ENCODE peak calls at places on chromosomes 16 and 17, in eight cellular contexts. I is fibroblast of lung; Y is CD8-positive, alpha-beta T cell; P is keratinocyte; J is heart right ventricle; U is HCT116; N is A549; G is heart left ventricle. A is an unnamed sample.

GRCh38 chr16:6428861-6429260 is 903.8 kb upstream of the RBFOX1 start:
- DNase-seq in I (no peak), Y (no peak), P (no peak), J (no peak), U (no peak), N (no peak), G (no peak), A (no peak)

GRCh38 chr17:47959825-47960655 is 2.4 kb upstream of the PRR15L start:
- DNase-seq in I (no peak), Y (no peak), P (no peak), J (no peak), U (no peak), N (no peak), G (no peak), A (no peak)

GRCh38 chr17:49861150-49861884 is 13.4 kb upstream of the TAC4 start:
- DNase-seq in I (peak; percentile 25), Y (peak; percentile 66), P (peak; percentile 23), J (peak; percentile 27), U (no peak), N (peak; percentile 66), G (no peak), A (peak; percentile 72)

GRCh38 chr17:32755045-32755805 is 121.7 kb downstream of the MYO1D start:
- DNase-seq in I (peak; percentile 66), Y (no peak), P (peak; percentile 17), J (no peak), U (peak; percentile 52), N (peak; percentile 78), G (no peak), A (peak; percentile 83)

GRCh38 chr16:77594798-77595625 is 127.3 kb upstream of the NUDT7 start:
- DNase-seq in I (peak; percentile 79), Y (no peak), P (no peak), J (no peak), U (no peak), N (no peak), G (no peak), A (no peak)

GRCh38 chr17:52297230-52298010 is 138.9 kb upstream of the CA10 start:
- DNase-seq in I (no peak), Y (no peak), P (no peak), J (no peak), U (no peak), N (peak; percentile 25), G (no peak), A (no peak)

GRCh38 chr17:68707032-68707431 is 105.9 kb upstream of the FAM20A start:
- DNase-seq in I (peak; percentile 56), Y (no peak), P (no peak), J (no peak), U (no peak), N (no peak), G (no peak), A (peak; percentile 55)

GRCh38 chr17:38558751-38559024 is 47.1 kb downstream of the SRCIN1 start:
- DNase-seq in I (no peak), Y (no peak), P (no peak), J (no peak), U (no peak), N (peak; percentile 54), G (no peak), A (no peak)

GRCh38 chr17:75152971-75153853 is 1.1 kb downstream of the JPT1 start:
- DNase-seq in I (peak; percentile 48), Y (no peak), P (no peak), J (peak; percentile 17), U (no peak), N (peak; percentile 71), G (peak; percentile 30), A (peak; percentile 38)

GRCh38 chr17:37710344-37710886 is 34.4 kb downstream of the HNF1B start:
- DNase-seq in I (peak; percentile 77), Y (no peak), P (no peak), J (no peak), U (peak; percentile 22), N (peak; percentile 87), G (no peak), A (no peak)

GRCh38 chr16:75640598-75640997 is 6.9 kb downstream of the KARS1 start:
- DNase-seq in I (no peak), Y (no peak), P (no peak), J (no peak), U (no peak), N (no peak), G (no peak), A (no peak)

GRCh38 chr17:17993366-17993765 is 20.7 kb downstream of the DRC3 start:
- DNase-seq in I (no peak), Y (no peak), P (no peak), J (no peak), U (no peak), N (no peak), G (no peak), A (no peak)

GRCh38 chr16:66976746-66977145 is 11.6 kb upstream of the CES4A start:
- DNase-seq in I (no peak), Y (no peak), P (no peak), J (no peak), U (no peak), N (no peak), G (no peak), A (no peak)

GRCh38 chr16:61858996-61859395 is 177.2 kb downstream of the CDH8 start:
- DNase-seq in I (peak; percentile 53), Y (no peak), P (no peak), J (no peak), U (no peak), N (peak; percentile 2), G (no peak), A (no peak)

GRCh38 chr16:4859900-4860255 is 12.6 kb downstream of the UBN1 start:
- DNase-seq in I (peak; percentile 64), Y (no peak), P (no peak), J (no peak), U (no peak), N (no peak), G (peak; percentile 40), A (no peak)

GRCh38 chr16:74667215-74667765 is 613 bp upstream of the RFWD3 start:
- DNase-seq in I (peak; percentile 37), Y (peak; percentile 18), P (no peak), J (peak; percentile 13), U (no peak), N (peak; percentile 14), G (peak; percentile 39), A (peak; percentile 71)

GRCh38 chr17:42133461-42134041 is 10.9 kb downstream of the HSPB9 start:
- DNase-seq in I (no peak), Y (peak; percentile 61), P (no peak), J (no peak), U (no peak), N (no peak), G (no peak), A (no peak)

GRCh38 chr17:15957608-15958307 is 12.8 kb downstream of the ADORA2B start:
- DNase-seq in I (no peak), Y (no peak), P (no peak), J (no peak), U (no peak), N (no peak), G (no peak), A (no peak)

GRCh38 chr17:15955793-15956541 is 11.0 kb downstream of the ADORA2B start:
- DNase-seq in I (no peak), Y (no peak), P (no peak), J (no peak), U (no peak), N (no peak), G (no peak), A (no peak)

GRCh38 chr17:15954222-15954621 is 9.3 kb downstream of the ADORA2B start:
- DNase-seq in I (peak; percentile 90), Y (no peak), P (peak; percentile 98), J (no peak), U (peak; percentile 73), N (peak; percentile 45), G (no peak), A (no peak)

GRCh38 chr17:15958484-15958854 is 13.5 kb downstream of the ADORA2B start:
- DNase-seq in I (no peak), Y (no peak), P (no peak), J (no peak), U (no peak), N (no peak), G (no peak), A (no peak)

DNA sequence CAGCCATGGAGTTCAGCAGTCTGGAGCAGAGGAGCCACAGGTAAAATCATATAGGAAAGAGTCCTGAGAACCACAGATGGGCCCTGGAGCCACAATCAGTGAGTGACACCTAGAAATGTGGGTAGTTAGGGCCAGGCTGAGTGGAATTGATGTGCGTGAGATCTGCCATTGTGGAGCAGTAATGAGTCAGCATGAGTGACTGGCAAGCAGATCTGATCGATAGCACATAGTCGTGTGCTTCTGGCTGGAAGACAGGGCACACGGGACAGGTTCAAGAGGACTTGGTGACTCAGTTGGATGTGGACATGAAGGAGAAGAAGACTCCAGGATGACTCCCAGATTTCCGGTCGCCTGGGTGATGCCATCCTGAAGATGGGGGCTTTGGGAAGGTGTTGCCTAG is 12.3 kb downstream of the ADORA2B start:
- DNase-seq in I (peak; percentile 51), Y (no peak), P (peak; percentile 86), J (no peak), U (peak; percentile 86), N (no peak), G (no peak), A (no peak)
- H3K4me1 ChIP-seq in I (peaks cover 9% of the 10 kb centered on the region), Y (no peaks in the 10 kb centered on the region), P (peaks cover 64% of the 10 kb centered on the region), J (no peaks in the 10 kb centered on the region), U (peaks cover 97% of the 10 kb centered on the region), N (peaks cover 38% of the 10 kb centered on the region), G (no peaks in the 10 kb centered on the region), A (no peaks in the 10 kb centered on the region)

GRCh38 chr17:35915153-35915969 is 15.2 kb downstream of the RDM1 start:
- DNase-seq in I (no peak), Y (no peak), P (no peak), J (no peak), U (no peak), N (no peak), G (no peak), A (no peak)
- TF ChIP-seq CTCF in I (no peak), Y (no peak), P (no peak), J (no peak), U (no peak), N (no peak), G (no peak), A (no peak)

GRCh38 chr17:19769946-19770652 is 22.0 kb upstream of the ALDH3A1 start:
- DNase-seq in I (peak; percentile 68), Y (no peak), P (no peak), J (no peak), U (no peak), N (no peak), G (no peak), A (peak; percentile 54)
- H3K27ac ChIP-seq in I (no peak overlapping the region), Y (no peak overlapping the region), P (no peak overlapping the region), J (no peak overlapping the region), U (no peak overlapping the region), N (no peak overlapping the region), G (no peak overlapping the region), A (no peak overlapping the region)

GRCh38 chr17:81854974-81855774 is 5.2 kb downstream of the P4HB start:
- DNase-seq in I (peak; percentile 28), Y (no peak), P (peak; percentile 77), J (no peak), U (no peak), N (no peak), G (no peak), A (no peak)

GRCh38 chr17:81858967-81859905 is 1.1 kb downstream of the P4HB start:
- DNase-seq in I (no peak), Y (no peak), P (no peak), J (no peak), U (no peak), N (no peak), G (no peak), A (no peak)

GRCh38 chr17:81860756-81861568 is 627 bp upstream of the P4HB start:
- DNase-seq in I (peak; percentile 100), Y (peak; percentile 99), P (peak; percentile 100), J (peak; percentile 99), U (peak; percentile 100), N (peak; percentile 100), G (peak; percentile 99), A (peak; percentile 100)

GRCh38 chr17:81859906-81860755 is at the start of gene P4HB:
- DNase-seq in I (no peak), Y (no peak), P (no peak), J (no peak), U (no peak), N (no peak), G (peak; percentile 44), A (no peak)

GRCh38 chr17:81858170-81858966 is 2.0 kb downstream of the P4HB start:
- DNase-seq in I (no peak), Y (no peak), P (no peak), J (no peak), U (no peak), N (no peak), G (no peak), A (no peak)
- H3K4me1 ChIP-seq in I (peaks cover 23% of the 10 kb centered on the region), Y (peaks cover 33% of the 10 kb centered on the region), P (peaks cover 61% of the 10 kb centered on the region), J (peaks cover 34% of the 10 kb centered on the region), U (peaks cover 37% of the 10 kb centered on the region), N (peaks cover 27% of the 10 kb centered on the region), G (peaks cover 39% of the 10 kb centered on the region), A (peaks cover 16% of the 10 kb centered on the region)